ENCODE peak calls at places on chromosomes 11 and 22, in six cellular contexts. Y, J, E, I, Q and T are unnamed samples.

GRCh38 chr11:132256621-132257227 is 886.3 kb downstream of the NTM start:
- DNase-seq in E (no peak), I (no peak), Q (no peak), Y (no peak), J (no peak), T (no peak)

GRCh38 chr11:29135504-29135903 is 881.3 kb downstream of the KCNA4 start:
- DNase-seq in Q (no peak), I (no peak), J (no peak), Y (no peak), E (no peak), T (no peak)

GRCh38 chr22:26949193-26949592 is 291.8 kb downstream of the MIAT start:
- DNase-seq in Q (peak; percentile 39), J (no peak), Y (no peak), E (peak; percentile 11), I (peak; percentile 39), T (no peak)

GRCh38 chr22:30994960-30995359 is 25.9 kb downstream of the TUG1 start:
- DNase-seq in Y (no peak), J (no peak), E (no peak), Q (no peak), I (no peak), T (no peak)

GRCh38 chr11:114040706-114041211 is 18.8 kb upstream of the ZBTB16 start:
- DNase-seq in J (no peak), I (no peak), Y (no peak), Q (no peak), E (no peak), T (no peak)

GRCh38 chr22:48945621-48946458 is 881.8 kb downstream of the BRD1 start:
- DNase-seq in Y (no peak), I (no peak), E (no peak), Q (peak; percentile 5), J (no peak), T (peak; percentile 13)

GRCh38 chr11:2525166-2525861 is 80.5 kb downstream of the KCNQ1 start:
- DNase-seq in J (peak; percentile 22), Q (peak; percentile 7), I (peak; percentile 62), Y (peak; percentile 15), E (no peak), T (peak; percentile 13)

GRCh38 chr11:1153951-1154487 is 3.7 kb upstream of the MUC5AC start:
- DNase-seq in Q (peak; percentile 8), E (no peak), Y (peak; percentile 14), J (no peak), I (peak; percentile 27), T (peak; percentile 11)

GRCh38 chr11:19349340-19350025 is 108.7 kb upstream of the E2F8 start:
- DNase-seq in J (no peak), Y (peak; percentile 50), I (no peak), E (no peak), Q (no peak), T (no peak)

GRCh38 chr11:67082071-67082791 is 25.6 kb downstream of the RHOD start:
- DNase-seq in I (no peak), J (no peak), Q (no peak), Y (no peak), E (no peak), T (no peak)

GRCh38 chr22:27635852-27636251 is 165.7 kb downstream of the MN1 start:
- DNase-seq in I (no peak), Y (no peak), J (no peak), Q (no peak), E (no peak), T (no peak)

GRCh38 chr22:43774318-43774717 is 37.8 kb downstream of the EFCAB6 start:
- DNase-seq in Q (no peak), Y (no peak), E (no peak), I (no peak), J (no peak), T (no peak)

GRCh38 chr11:64276653-64277431 is 7.6 kb downstream of the BAD start:
- DNase-seq in I (no peak), Q (no peak), J (no peak), E (no peak), Y (no peak), T (no peak)

GRCh38 chr11:86355256-86355655 is 19.4 kb upstream of the CCDC81 start:
- DNase-seq in E (no peak), J (no peak), Q (no peak), I (no peak), Y (no peak), T (no peak)

GRCh38 chr11:68142441-68143309 is 21.5 kb upstream of the CHKA start:
- DNase-seq in J (no peak), E (no peak), I (peak; percentile 59), Y (no peak), Q (no peak), T (no peak)

GRCh38 chr11:131912127-131912526 is 541.7 kb downstream of the NTM start:
- DNase-seq in Y (no peak), I (no peak), Q (no peak), E (no peak), J (no peak), T (no peak)

GRCh38 chr22:41969110-41969646 is at the start of gene SEPTIN3:
- DNase-seq in I (no peak), Q (no peak), E (no peak), Y (peak; percentile 40), J (no peak), T (no peak)

GRCh38 chr11:124746621-124747243 is 5.3 kb downstream of the VSIG2 start:
- DNase-seq in J (peak; percentile 76), Q (peak; percentile 66), E (no peak), I (peak; percentile 87), Y (peak; percentile 50), T (peak; percentile 63)

GRCh38 chr11:130122141-130122575 is 37.4 kb upstream of the ST14 start:
- DNase-seq in E (no peak), Y (no peak), J (no peak), I (no peak), Q (no peak), T (no peak)

GRCh38 chr11:110481523-110481922 is 51.8 kb downstream of the FDX1 start:
- DNase-seq in J (no peak), E (no peak), Q (no peak), Y (no peak), I (no peak), T (no peak)

GRCh38 chr11:110479070-110479444 is 49.3 kb downstream of the FDX1 start:
- DNase-seq in J (no peak), E (no peak), Y (no peak), I (no peak), Q (no peak), T (no peak)

GRCh38 chr11:110474578-110474977 is 44.8 kb downstream of the FDX1 start:
- DNase-seq in Q (no peak), Y (no peak), E (no peak), J (no peak), I (no peak), T (no peak)

GRCh38 chr11:110479445-110480101 is 49.8 kb downstream of the FDX1 start:
- DNase-seq in E (no peak), Y (peak; percentile 23), J (no peak), I (no peak), Q (no peak), T (no peak)

GRCh38 chr11:110478410-110478809 is 48.7 kb downstream of the FDX1 start:
- DNase-seq in Y (peak; percentile 56), J (no peak), I (no peak), Q (peak; percentile 12), E (peak; percentile 23), T (no peak)
- TF ChIP-seq CTCF in Y (peak; percentile 56), J (no peak), I (no peak), Q (peak; percentile 52), E (peak; percentile 39), T (no peak)

GRCh38 chr22:23984430-23984829 is 4.5 kb downstream of the GSTT2 start:
- DNase-seq in J (no peak), I (peak; percentile 70), Q (no peak), Y (no peak), E (no peak), T (no peak)
- TF ChIP-seq CTCF in J (peak; percentile 54), I (peak; percentile 14), Q (no peak), Y (no peak), E (no peak), T (no peak)

GRCh38 chr11:70048279-70049024 is 29.7 kb upstream of the ANO1 start:
- DNase-seq in I (no peak), Q (no peak), J (no peak), E (no peak), Y (no peak), T (no peak)
- TF ChIP-seq CTCF in I (no peak), Q (peak; percentile 40), J (peak; percentile 13), E (peak; percentile 61), Y (no peak), T (no peak)

GRCh38 chr11:22730319-22730718 is 63.9 kb downstream of the GAS2 start:
- DNase-seq in Q (no peak), I (no peak), Y (no peak), E (no peak), J (no peak), T (no peak)
- TF ChIP-seq CTCF in Q (peak; percentile 23), I (no peak), Y (no peak), E (peak; percentile 49), J (peak; percentile 55), T (peak; percentile 14)

DNA sequence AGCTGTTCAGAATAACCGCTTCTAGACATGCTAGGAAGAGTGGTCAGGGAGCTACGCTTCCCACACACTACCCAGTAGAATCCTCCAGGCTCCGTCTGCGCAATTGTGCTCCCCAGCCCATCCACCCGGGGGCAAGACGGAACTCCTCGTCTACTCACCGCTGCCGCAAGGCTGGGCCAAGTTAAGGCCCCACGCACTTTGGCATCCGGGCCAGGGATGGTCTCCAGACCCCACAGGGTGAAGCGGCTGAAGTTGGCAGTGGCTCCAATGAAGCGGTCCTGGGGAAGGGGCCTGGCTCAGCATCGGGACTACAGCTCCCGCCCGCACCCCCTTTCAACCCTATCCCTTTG is 736 bp downstream of the RNASEH2C start:
- DNase-seq in E (no peak), I (no peak), Q (no peak), J (peak; percentile 47), Y (peak; percentile 26), T (no peak)
- TF ChIP-seq CTCF in E (no peak), I (no peak), Q (no peak), J (no peak), Y (no peak), T (no peak)

GRCh38 chr22:36405671-36406070 is 17.9 kb upstream of the MYH9 start:
- DNase-seq in J (no peak), I (no peak), Q (no peak), E (no peak), Y (no peak), T (peak; percentile 46)
- TF ChIP-seq CTCF in J (no peak), I (no peak), Q (no peak), E (no peak), Y (no peak), T (no peak)

GRCh38 chr11:57263351-57263750 is 26.3 kb upstream of the APLNR start:
- DNase-seq in E (no peak), Y (no peak), J (no peak), I (no peak), Q (no peak), T (no peak)
- TF ChIP-seq CTCF in E (no peak), Y (no peak), J (no peak), I (no peak), Q (no peak), T (no peak)

GRCh38 chr11:43962383-43962969 is 20.0 kb downstream of the C11orf96 start:
- DNase-seq in Q (no peak), E (no peak), J (no peak), I (no peak), Y (no peak), T (no peak)
- TF ChIP-seq CTCF in Q (no peak), E (no peak), J (no peak), I (no peak), Y (no peak), T (no peak)

GRCh38 chr11:82117339-82117738 is 616.3 kb downstream of the FAM181B start:
- DNase-seq in I (no peak), Q (no peak), E (no peak), Y (no peak), J (no peak), T (no peak)
- TF ChIP-seq CTCF in I (no peak), Q (no peak), E (no peak), Y (no peak), J (no peak), T (no peak)